ENCODE peak calls at places on chromosome 18, in seven cellular contexts. Y is adrenal gland, Q is coronary artery, A is body of pancreas, O is foreskin fibroblast, V is epithelial cell of esophagus, E is heart right ventricle. X is an unnamed sample.

GRCh38 chr18:32096936-32097335 is 5.3 kb downstream of the RNF138 start:
- DNase-seq in Y (no peak), Q (no peak), A (no peak), O (no peak), V (no peak), E (no peak), X (no peak)

GRCh38 chr18:51890762-51891161 is 449.2 kb upstream of the DCC start:
- DNase-seq in Y (peak; percentile 8), Q (no peak), A (peak; percentile 81), O (peak; percentile 3), V (peak; percentile 64), E (no peak), X (no peak)

GRCh38 chr18:75343389-75343788 is 84.1 kb downstream of the SMIM21 start:
- DNase-seq in Y (no peak), Q (no peak), A (no peak), O (no peak), V (no peak), E (no peak), X (no peak)

GRCh38 chr18:31497711-31498449 is at the start of gene DSG2:
- DNase-seq in Y (peak; percentile 71), Q (no peak), A (peak; percentile 86), O (no peak), V (peak; percentile 87), E (peak; percentile 74), X (peak; percentile 76)

GRCh38 chr18:27921392-27921791 is 255.5 kb downstream of the CDH2 start:
- DNase-seq in Y (no peak), Q (no peak), A (no peak), O (no peak), V (no peak), E (no peak), X (no peak)

GRCh38 chr18:37476182-37476581 is 89.4 kb downstream of the CELF4 start:
- DNase-seq in Y (no peak), Q (no peak), A (no peak), O (peak; percentile 16), V (peak; percentile 2), E (no peak), X (peak; percentile 15)

GRCh38 chr18:55405655-55406373 is 182.2 kb downstream of the TCF4 start:
- DNase-seq in Y (peak; percentile 94), Q (peak; percentile 94), A (peak; percentile 62), O (peak; percentile 90), V (peak; percentile 88), E (peak; percentile 82), X (no peak)

GRCh38 chr18:58161659-58162058 is 117.6 kb downstream of the NEDD4L start:
- DNase-seq in Y (peak; percentile 25), Q (no peak), A (peak; percentile 48), O (no peak), V (peak; percentile 34), E (no peak), X (no peak)

GRCh38 chr18:11268691-11269686 is 119.6 kb upstream of the PIEZO2 start:
- DNase-seq in Y (no peak), Q (no peak), A (no peak), O (no peak), V (no peak), E (no peak), X (no peak)

GRCh38 chr18:65568866-65569265 is 181.9 kb upstream of the CDH7 start:
- DNase-seq in Y (no peak), Q (no peak), A (no peak), O (no peak), V (peak; percentile 63), E (no peak), X (no peak)

GRCh38 chr18:37144921-37145320 is 316.0 kb downstream of the KIAA1328 start:
- DNase-seq in Y (no peak), Q (no peak), A (no peak), O (no peak), V (peak; percentile 80), E (no peak), X (no peak)

GRCh38 chr18:55900380-55900779 is 312.4 kb upstream of the TCF4 start:
- DNase-seq in Y (no peak), Q (no peak), A (no peak), O (no peak), V (no peak), E (no peak), X (no peak)

GRCh38 chr18:525066-525797 is 24.7 kb upstream of the COLEC12 start:
- DNase-seq in Y (no peak), Q (no peak), A (no peak), O (peak; percentile 80), V (no peak), E (no peak), X (no peak)

GRCh38 chr18:55869965-55870585 is 282.1 kb upstream of the TCF4 start:
- DNase-seq in Y (no peak), Q (no peak), A (no peak), O (peak; percentile 56), V (peak; percentile 49), E (no peak), X (no peak)

GRCh38 chr18:53458944-53459580 is 765.4 kb downstream of the MBD2 start:
- DNase-seq in Y (peak; percentile 9), Q (no peak), A (no peak), O (no peak), V (no peak), E (peak; percentile 13), X (no peak)

GRCh38 chr18:54946149-54946581 is 13.1 kb downstream of the CCDC68 start:
- DNase-seq in Y (peak; percentile 29), Q (no peak), A (peak; percentile 78), O (no peak), V (peak; percentile 50), E (no peak), X (no peak)

GRCh38 chr18:47883771-47884413 is 46.6 kb downstream of the SMAD2 start:
- DNase-seq in Y (peak; percentile 44), Q (no peak), A (peak; percentile 19), O (peak; percentile 62), V (peak; percentile 85), E (no peak), X (no peak)

GRCh38 chr18:48838921-48839818 is 111.6 kb downstream of the SMAD7 start:
- DNase-seq in Y (peak; percentile 80), Q (no peak), A (no peak), O (peak; percentile 89), V (peak; percentile 81), E (no peak), X (no peak)

GRCh38 chr18:53771664-53772063 is 452.8 kb downstream of the MBD2 start:
- DNase-seq in Y (no peak), Q (no peak), A (no peak), O (no peak), V (no peak), E (no peak), X (no peak)

DNA sequence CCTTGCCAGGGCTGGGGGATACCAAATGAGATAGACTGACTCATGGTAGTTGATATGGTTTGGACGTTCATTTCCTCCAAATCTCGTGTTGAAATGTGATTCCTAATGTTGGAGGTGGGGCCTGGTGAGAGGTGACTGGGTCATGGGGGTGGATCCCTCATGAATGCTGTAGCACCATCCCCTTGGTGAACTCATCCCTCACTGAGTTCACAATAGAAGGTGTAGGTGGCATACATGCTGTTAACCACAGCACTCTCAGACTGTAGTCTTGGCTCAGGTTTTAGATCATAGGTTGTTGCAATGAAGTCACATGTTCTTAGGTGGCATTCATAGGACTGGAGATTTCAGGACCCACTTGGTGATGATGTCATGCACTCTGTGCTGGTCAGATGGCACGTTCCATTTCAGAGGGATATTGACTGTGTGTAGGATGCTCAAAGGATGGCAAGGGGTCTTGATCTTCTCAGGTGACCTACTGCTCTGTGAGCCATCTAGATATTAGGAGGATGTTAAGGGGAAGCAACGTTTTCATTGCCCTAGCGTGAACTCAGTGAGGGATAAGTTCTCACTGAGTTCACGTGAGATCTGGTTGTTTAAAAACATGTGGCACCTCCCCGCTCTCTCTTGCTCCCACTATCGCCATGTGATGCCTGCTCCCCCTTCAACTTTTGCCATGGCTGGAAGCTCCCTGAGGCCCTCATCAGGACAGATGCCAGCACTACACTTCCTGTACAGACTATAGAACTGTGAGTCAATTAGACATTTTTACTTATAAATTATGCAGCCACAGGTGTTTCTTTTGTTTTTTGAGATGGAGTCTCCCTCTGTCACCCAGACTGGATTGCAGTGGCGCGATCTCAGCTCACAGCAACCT is 73.8 kb upstream of the ACAA2 start:
- DNase-seq in Y (no peak), Q (peak; percentile 35), A (no peak), O (no peak), V (peak; percentile 43), E (no peak), X (no peak)
- TF ChIP-seq CTCF in Y (no peak), Q (no peak), A (no peak), O (no peak), V (peak; percentile 7), E (no peak), X (peak; percentile 12)

GRCh38 chr18:42274488-42275137 is 319.6 kb downstream of the PIK3C3 start:
- DNase-seq in Y (no peak), Q (no peak), A (no peak), O (no peak), V (peak; percentile 13), E (no peak), X (no peak)
- TF ChIP-seq CTCF in Y (no peak), Q (no peak), A (no peak), O (no peak), V (no peak), E (peak; percentile 18), X (peak; percentile 48)

DNA sequence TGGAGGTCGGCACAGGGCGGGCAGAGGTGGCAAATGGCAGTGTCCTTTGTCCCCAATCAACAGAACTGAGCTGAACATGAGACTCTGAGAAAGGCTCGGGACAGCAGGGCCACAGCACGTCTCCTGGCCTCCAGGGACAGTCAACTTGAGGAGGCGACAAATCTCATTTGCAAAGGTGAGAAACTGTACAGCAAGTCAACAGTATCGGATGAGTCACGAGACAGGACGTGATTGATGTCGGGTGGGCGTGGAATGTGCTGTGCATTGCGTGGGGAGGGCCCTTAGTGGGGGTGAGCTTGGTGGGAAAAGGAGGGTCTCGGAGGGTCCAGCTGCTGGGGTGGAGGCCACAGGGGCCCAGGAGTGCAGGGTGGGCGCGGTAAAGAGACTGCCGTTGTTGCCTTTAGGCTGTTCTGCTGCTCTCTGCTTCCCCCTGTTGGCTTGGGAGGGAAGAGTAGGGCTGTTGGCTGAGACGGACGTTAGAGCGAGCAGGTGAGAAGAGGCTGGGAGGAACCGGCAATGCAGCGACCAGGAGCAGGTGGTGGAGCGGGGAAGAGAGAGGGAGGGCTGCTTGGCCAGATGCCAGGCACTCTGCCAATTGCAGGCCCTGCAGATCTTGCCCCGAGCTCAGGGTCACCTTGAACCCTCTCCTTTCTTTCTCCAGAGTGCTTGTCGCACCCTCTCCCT is 164.3 kb downstream of the BCL2 start:
- DNase-seq in Y (peak; percentile 66), Q (no peak), A (peak; percentile 79), O (no peak), V (peak; percentile 44), E (peak; percentile 52), X (peak; percentile 54)
- TF ChIP-seq CTCF in Y (peak; percentile 77), Q (peak; percentile 43), A (peak; percentile 79), O (peak; percentile 31), V (peak; percentile 83), E (peak; percentile 78), X (peak; percentile 69)

DNA sequence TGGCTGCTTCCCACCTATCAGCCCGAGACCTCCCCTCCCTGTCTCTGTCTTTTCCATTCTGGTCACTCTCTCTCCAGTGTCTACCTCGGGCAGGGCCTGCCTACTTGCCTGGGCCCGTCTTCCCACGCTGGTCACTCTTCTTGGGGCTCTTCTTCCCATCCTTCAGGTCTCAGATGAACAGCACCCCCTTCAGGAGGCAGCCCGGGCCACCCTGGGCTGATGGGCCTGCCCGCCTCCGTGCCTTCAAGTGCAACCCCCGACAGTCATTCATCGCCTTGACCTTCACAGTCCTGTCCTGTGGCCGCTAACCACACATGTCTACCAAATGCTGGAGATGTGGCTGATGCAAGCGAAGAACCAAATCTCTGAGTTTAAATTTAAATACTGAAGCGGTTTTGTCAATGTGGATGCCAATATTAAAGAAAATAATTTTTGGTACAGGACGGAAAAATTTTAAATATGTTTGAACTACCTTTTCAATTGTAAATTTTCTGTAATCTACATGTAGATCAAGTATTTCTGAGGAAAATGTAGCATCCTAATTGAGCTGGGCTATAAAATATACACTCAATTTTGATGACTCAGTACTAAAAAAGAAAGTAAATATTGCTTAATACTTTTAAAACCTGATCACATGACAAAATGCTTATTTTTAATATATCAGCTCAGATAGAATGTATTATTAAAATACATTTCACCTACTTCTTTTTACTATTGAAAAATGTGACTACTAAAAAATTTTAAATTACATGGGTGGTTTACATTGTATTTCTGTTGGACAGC is 96.4 kb downstream of the LAMA1 start:
- DNase-seq in Y (no peak), Q (no peak), A (no peak), O (no peak), V (no peak), E (no peak), X (no peak)
- TF ChIP-seq CTCF in Y (no peak), Q (no peak), A (no peak), O (no peak), V (no peak), E (no peak), X (no peak)

X was measured in progenitor cell of endocrine pancreas.